ENCODE peak calls at places on chromosomes 7 and 10, in seven cellular contexts. One of them, this sample, is unnamed.

GRCh38 chr10:21068025-21068656 is 171.0 kb upstream of the NEBL start:
- DNase-seq in foreskin fibroblast: no peak
- DNase-seq in endothelial cell: no peak
- DNase-seq in suprapubic skin: no peak
- DNase-seq in MCF 10A: no peak
- DNase-seq in fibroblast of the aortic adventitia: no peak
- DNase-seq in BE2C: no peak
- DNase-seq in this sample: no peak

GRCh38 chr7:128113839-128114238 is 82.6 kb upstream of the LRRC4 start:
- DNase-seq in MCF 10A: no peak
- DNase-seq in endothelial cell: no peak
- DNase-seq in suprapubic skin: no peak
- DNase-seq in BE2C: no peak
- DNase-seq in foreskin fibroblast: no peak
- DNase-seq in fibroblast of the aortic adventitia: no peak
- DNase-seq in this sample: no peak

GRCh38 chr10:128210215-128211063 is 84.2 kb upstream of the MKI67 start:
- DNase-seq in endothelial cell: peak; percentile 85
- DNase-seq in foreskin fibroblast: peak; percentile 14
- DNase-seq in fibroblast of the aortic adventitia: peak; percentile 8
- DNase-seq in suprapubic skin: peak; percentile 79
- DNase-seq in MCF 10A: peak; percentile 53
- DNase-seq in BE2C: no peak
- DNase-seq in this sample: peak; percentile 49

GRCh38 chr7:11642841-11643240 is 189.2 kb downstream of the THSD7A start:
- DNase-seq in endothelial cell: no peak
- DNase-seq in MCF 10A: no peak
- DNase-seq in suprapubic skin: no peak
- DNase-seq in fibroblast of the aortic adventitia: no peak
- DNase-seq in foreskin fibroblast: no peak
- DNase-seq in BE2C: no peak
- DNase-seq in this sample: no peak

GRCh38 chr10:103872137-103872933 is 17.0 kb upstream of the SH3PXD2A start:
- DNase-seq in suprapubic skin: no peak
- DNase-seq in foreskin fibroblast: no peak
- DNase-seq in MCF 10A: peak; percentile 96
- DNase-seq in endothelial cell: no peak
- DNase-seq in fibroblast of the aortic adventitia: no peak
- DNase-seq in BE2C: no peak
- DNase-seq in this sample: no peak

GRCh38 chr7:94907420-94908203 is at the start of gene PPP1R9A:
- DNase-seq in foreskin fibroblast: peak; percentile 3
- DNase-seq in suprapubic skin: no peak
- DNase-seq in fibroblast of the aortic adventitia: no peak
- DNase-seq in BE2C: no peak
- DNase-seq in endothelial cell: peak; percentile 50
- DNase-seq in MCF 10A: peak; percentile 39
- DNase-seq in this sample: no peak

GRCh38 chr10:73073627-73074026 is 23.0 kb downstream of the P4HA1 start:
- DNase-seq in endothelial cell: no peak
- DNase-seq in suprapubic skin: no peak
- DNase-seq in foreskin fibroblast: no peak
- DNase-seq in MCF 10A: no peak
- DNase-seq in BE2C: no peak
- DNase-seq in fibroblast of the aortic adventitia: no peak
- DNase-seq in this sample: no peak

GRCh38 chr10:95229724-95230627 is 35.9 kb downstream of the ACSM6 start:
- DNase-seq in MCF 10A: peak; percentile 89
- DNase-seq in BE2C: no peak
- DNase-seq in foreskin fibroblast: peak; percentile 93
- DNase-seq in endothelial cell: no peak
- DNase-seq in fibroblast of the aortic adventitia: peak; percentile 94
- DNase-seq in suprapubic skin: no peak
- DNase-seq in this sample: peak; percentile 97

GRCh38 chr10:43380610-43381222 is 9.3 kb downstream of the FXYD4 start:
- DNase-seq in BE2C: no peak
- DNase-seq in foreskin fibroblast: no peak
- DNase-seq in suprapubic skin: no peak
- DNase-seq in fibroblast of the aortic adventitia: peak; percentile 69
- DNase-seq in endothelial cell: no peak
- DNase-seq in MCF 10A: no peak
- DNase-seq in this sample: peak; percentile 66

GRCh38 chr7:108239501-108240225 is 109.5 kb upstream of the LAMB4 start:
- DNase-seq in endothelial cell: no peak
- DNase-seq in foreskin fibroblast: no peak
- DNase-seq in MCF 10A: no peak
- DNase-seq in fibroblast of the aortic adventitia: no peak
- DNase-seq in BE2C: no peak
- DNase-seq in suprapubic skin: no peak
- DNase-seq in this sample: no peak

GRCh38 chr10:73773152-73773879 is 8.5 kb upstream of the CHCHD1 start:
- DNase-seq in BE2C: no peak
- DNase-seq in endothelial cell: no peak
- DNase-seq in foreskin fibroblast: no peak
- DNase-seq in fibroblast of the aortic adventitia: no peak
- DNase-seq in suprapubic skin: no peak
- DNase-seq in MCF 10A: no peak
- DNase-seq in this sample: peak; percentile 12

GRCh38 chr10:118483496-118483895 is 112.0 kb downstream of the PRLHR start:
- DNase-seq in fibroblast of the aortic adventitia: no peak
- DNase-seq in foreskin fibroblast: no peak
- DNase-seq in BE2C: no peak
- DNase-seq in MCF 10A: no peak
- DNase-seq in endothelial cell: no peak
- DNase-seq in suprapubic skin: no peak
- DNase-seq in this sample: no peak

GRCh38 chr10:50932113-50932512 is 46.7 kb upstream of the A1CF start:
- DNase-seq in endothelial cell: no peak
- DNase-seq in MCF 10A: no peak
- DNase-seq in foreskin fibroblast: no peak
- DNase-seq in suprapubic skin: no peak
- DNase-seq in fibroblast of the aortic adventitia: no peak
- DNase-seq in BE2C: no peak
- DNase-seq in this sample: no peak

GRCh38 chr10:29784175-29784773 is 149.5 kb upstream of the SVIL start:
- DNase-seq in MCF 10A: peak; percentile 99
- DNase-seq in fibroblast of the aortic adventitia: peak; percentile 100
- DNase-seq in suprapubic skin: peak; percentile 88
- DNase-seq in endothelial cell: peak; percentile 45
- DNase-seq in foreskin fibroblast: peak; percentile 99
- DNase-seq in BE2C: no peak
- DNase-seq in this sample: peak; percentile 99

GRCh38 chr7:954330-955238 is at the start of gene ADAP1:
- DNase-seq in BE2C: peak; percentile 79
- DNase-seq in suprapubic skin: peak; percentile 56
- DNase-seq in MCF 10A: peak; percentile 49
- DNase-seq in fibroblast of the aortic adventitia: peak; percentile 37
- DNase-seq in endothelial cell: peak; percentile 68
- DNase-seq in foreskin fibroblast: no peak
- DNase-seq in this sample: peak; percentile 37

GRCh38 chr7:77184990-77185389 is 14.6 kb downstream of the FGL2 start:
- DNase-seq in endothelial cell: no peak
- DNase-seq in foreskin fibroblast: peak; percentile 16
- DNase-seq in fibroblast of the aortic adventitia: peak; percentile 81
- DNase-seq in MCF 10A: no peak
- DNase-seq in suprapubic skin: no peak
- DNase-seq in BE2C: no peak
- DNase-seq in this sample: no peak

GRCh38 chr7:44212581-44213184 is 11.9 kb downstream of the YKT6 start:
- DNase-seq in fibroblast of the aortic adventitia: no peak
- DNase-seq in endothelial cell: no peak
- DNase-seq in suprapubic skin: peak; percentile 37
- DNase-seq in BE2C: no peak
- DNase-seq in foreskin fibroblast: no peak
- DNase-seq in MCF 10A: no peak
- DNase-seq in this sample: no peak

GRCh38 chr10:30831401-30831800 is 200.3 kb downstream of the ZNF438 start:
- DNase-seq in BE2C: no peak
- DNase-seq in endothelial cell: no peak
- DNase-seq in MCF 10A: no peak
- DNase-seq in fibroblast of the aortic adventitia: no peak
- DNase-seq in suprapubic skin: no peak
- DNase-seq in foreskin fibroblast: no peak
- DNase-seq in this sample: no peak

GRCh38 chr7:81715984-81716588 is 53.8 kb downstream of the HGF start:
- DNase-seq in endothelial cell: peak; percentile 4
- DNase-seq in BE2C: peak; percentile 63
- DNase-seq in fibroblast of the aortic adventitia: peak; percentile 56
- DNase-seq in MCF 10A: peak; percentile 58
- DNase-seq in foreskin fibroblast: no peak
- DNase-seq in suprapubic skin: no peak
- DNase-seq in this sample: peak; percentile 75

GRCh38 chr10:46080886-46081285 is 34.8 kb upstream of the MSMB start:
- DNase-seq in suprapubic skin: no peak
- DNase-seq in BE2C: no peak
- DNase-seq in foreskin fibroblast: no peak
- DNase-seq in endothelial cell: no peak
- DNase-seq in fibroblast of the aortic adventitia: no peak
- DNase-seq in MCF 10A: no peak
- DNase-seq in this sample: peak; percentile 49

GRCh38 chr7:96495751-96496216 is 173.9 kb upstream of the SLC25A13 start:
- DNase-seq in suprapubic skin: no peak
- DNase-seq in MCF 10A: peak; percentile 29
- DNase-seq in BE2C: no peak
- DNase-seq in endothelial cell: no peak
- DNase-seq in foreskin fibroblast: no peak
- DNase-seq in fibroblast of the aortic adventitia: no peak
- DNase-seq in this sample: no peak

GRCh38 chr7:117072620-117073118 is 119.4 kb downstream of the ST7 start:
- DNase-seq in suprapubic skin: peak; percentile 74
- DNase-seq in endothelial cell: no peak
- DNase-seq in BE2C: peak; percentile 48
- DNase-seq in MCF 10A: peak; percentile 49
- DNase-seq in foreskin fibroblast: no peak
- DNase-seq in fibroblast of the aortic adventitia: peak; percentile 63
- DNase-seq in this sample: peak; percentile 71

GRCh38 chr10:23217471-23217870 is 25.4 kb downstream of the PTF1A start:
- DNase-seq in BE2C: no peak
- DNase-seq in fibroblast of the aortic adventitia: no peak
- DNase-seq in foreskin fibroblast: no peak
- DNase-seq in suprapubic skin: no peak
- DNase-seq in endothelial cell: no peak
- DNase-seq in MCF 10A: no peak
- DNase-seq in this sample: no peak
- TF ChIP-seq CTCF in BE2C: no peak
- TF ChIP-seq CTCF in fibroblast of the aortic adventitia: no peak
- TF ChIP-seq CTCF in foreskin fibroblast: no peak
- TF ChIP-seq CTCF in suprapubic skin: no peak
- TF ChIP-seq CTCF in endothelial cell: no peak
- TF ChIP-seq CTCF in MCF 10A: no peak
- TF ChIP-seq CTCF in this sample: no peak

DNA sequence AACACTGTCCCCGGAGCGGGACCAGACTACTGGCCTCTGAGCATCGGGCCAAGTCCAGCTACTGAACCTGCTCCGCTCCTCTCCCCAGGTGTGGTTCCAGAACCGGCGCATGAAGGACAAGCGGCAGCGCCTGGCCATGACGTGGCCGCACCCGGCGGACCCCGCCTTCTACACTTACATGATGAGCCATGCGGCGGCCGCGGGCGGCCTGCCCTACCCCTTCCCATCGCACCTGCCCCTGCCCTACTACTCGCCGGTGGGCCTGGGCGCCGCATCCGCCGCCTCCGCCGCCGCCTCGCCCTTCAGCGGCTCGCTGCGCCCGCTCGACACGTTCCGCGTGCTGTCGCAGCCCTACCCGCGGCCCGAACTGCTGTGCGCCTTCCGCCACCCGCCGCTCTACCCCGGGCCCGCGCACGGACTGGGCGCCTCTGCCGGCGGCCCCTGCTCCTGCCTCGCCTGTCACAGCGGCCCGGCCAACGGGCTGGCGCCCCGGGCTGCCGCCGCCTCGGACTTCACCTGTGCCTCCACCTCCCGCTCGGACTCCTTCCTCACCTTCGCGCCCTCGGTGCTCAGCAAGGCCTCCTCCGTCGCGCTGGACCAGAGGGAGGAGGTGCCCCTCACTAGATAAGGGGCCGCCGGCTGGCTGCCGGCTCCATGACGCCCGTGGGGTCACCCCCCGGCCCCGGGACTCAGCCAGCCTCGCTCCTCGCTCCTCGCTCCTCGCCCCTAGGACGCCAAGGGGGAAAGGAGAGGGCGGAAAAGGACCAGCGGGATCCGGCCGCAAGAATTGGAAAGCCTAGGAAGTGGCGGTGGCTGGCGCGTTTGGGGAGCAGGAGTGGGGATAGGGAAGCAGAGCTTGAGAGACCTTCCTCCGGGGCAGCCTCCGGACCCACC is 3.4 kb downstream of the EVX1 start:
- DNase-seq in suprapubic skin: no peak
- DNase-seq in endothelial cell: no peak
- DNase-seq in MCF 10A: no peak
- DNase-seq in fibroblast of the aortic adventitia: no peak
- DNase-seq in foreskin fibroblast: no peak
- DNase-seq in BE2C: no peak
- DNase-seq in this sample: no peak
- TF ChIP-seq CTCF in suprapubic skin: no peak
- TF ChIP-seq CTCF in endothelial cell: no peak
- TF ChIP-seq CTCF in MCF 10A: no peak
- TF ChIP-seq CTCF in fibroblast of the aortic adventitia: no peak
- TF ChIP-seq CTCF in foreskin fibroblast: no peak
- TF ChIP-seq CTCF in BE2C: no peak
- TF ChIP-seq CTCF in this sample: no peak

GRCh38 chr7:25280181-25280580 is 51.9 kb upstream of the NPVF start:
- DNase-seq in foreskin fibroblast: no peak
- DNase-seq in MCF 10A: no peak
- DNase-seq in fibroblast of the aortic adventitia: no peak
- DNase-seq in BE2C: no peak
- DNase-seq in suprapubic skin: no peak
- DNase-seq in endothelial cell: no peak
- DNase-seq in this sample: no peak

GRCh38 chr7:25286756-25287155 is 58.5 kb upstream of the NPVF start:
- DNase-seq in fibroblast of the aortic adventitia: no peak
- DNase-seq in suprapubic skin: no peak
- DNase-seq in foreskin fibroblast: no peak
- DNase-seq in MCF 10A: no peak
- DNase-seq in endothelial cell: no peak
- DNase-seq in BE2C: no peak
- DNase-seq in this sample: no peak

DNA sequence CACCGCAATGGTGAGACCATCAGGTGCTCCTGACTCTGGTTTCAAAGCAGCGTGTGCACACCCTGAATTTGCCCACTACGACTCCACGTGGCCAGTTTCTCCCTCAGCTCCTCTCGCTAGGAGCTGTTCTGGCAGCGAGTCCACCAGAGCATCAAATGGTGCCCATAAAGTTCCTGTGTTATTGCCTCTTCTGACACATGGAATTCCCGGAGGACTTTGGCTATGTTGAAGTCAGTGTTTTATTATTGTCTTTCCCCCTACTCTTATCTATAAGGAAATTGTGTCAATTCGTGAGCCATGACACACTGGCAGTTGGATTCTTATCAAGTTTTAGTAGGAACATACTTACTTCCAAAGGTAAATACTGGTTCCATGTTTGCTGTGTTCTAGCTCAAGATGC is 53.9 kb upstream of the NPVF start:
- DNase-seq in MCF 10A: no peak
- DNase-seq in suprapubic skin: no peak
- DNase-seq in BE2C: no peak
- DNase-seq in endothelial cell: no peak
- DNase-seq in foreskin fibroblast: no peak
- DNase-seq in fibroblast of the aortic adventitia: no peak
- DNase-seq in this sample: no peak
- TF ChIP-seq CTCF in MCF 10A: no peak
- TF ChIP-seq CTCF in suprapubic skin: no peak
- TF ChIP-seq CTCF in BE2C: no peak
- TF ChIP-seq CTCF in endothelial cell: no peak
- TF ChIP-seq CTCF in foreskin fibroblast: no peak
- TF ChIP-seq CTCF in fibroblast of the aortic adventitia: no peak
- TF ChIP-seq CTCF in this sample: no peak

GRCh38 chr10:132407846-132408278 is 10.9 kb downstream of the PWWP2B start:
- DNase-seq in fibroblast of the aortic adventitia: no peak
- DNase-seq in BE2C: no peak
- DNase-seq in foreskin fibroblast: no peak
- DNase-seq in MCF 10A: no peak
- DNase-seq in endothelial cell: peak; percentile 51
- DNase-seq in suprapubic skin: no peak
- DNase-seq in this sample: peak; percentile 80
- TF ChIP-seq CTCF in fibroblast of the aortic adventitia: no peak
- TF ChIP-seq CTCF in BE2C: no peak
- TF ChIP-seq CTCF in foreskin fibroblast: no peak
- TF ChIP-seq CTCF in MCF 10A: no peak
- TF ChIP-seq CTCF in endothelial cell: no peak
- TF ChIP-seq CTCF in suprapubic skin: no peak
- TF ChIP-seq CTCF in this sample: peak; percentile 24